ENCODE peak calls at places on chromosome 10, in six cellular contexts. One of them, this sample, is unnamed.

GRCh38 chr10:15197276-15197675 is 28.8 kb upstream of the NMT2 start:
- DNase-seq in A549: no peak
- DNase-seq in GM12878: no peak
- DNase-seq in K562: no peak
- DNase-seq in HepG2: no peak
- DNase-seq in endothelial cell of umbilical vein: peak
- DNase-seq in this sample: no peak

GRCh38 chr10:116183733-116184447 is 89.1 kb downstream of the GFRA1 start:
- DNase-seq in A549: no peak
- DNase-seq in GM12878: no peak
- DNase-seq in K562: no peak
- DNase-seq in HepG2: no peak
- DNase-seq in endothelial cell of umbilical vein: no peak
- DNase-seq in this sample: peak

GRCh38 chr10:123583639-123584418 is 82.3 kb upstream of the GPR26 start:
- DNase-seq in A549: peak
- DNase-seq in GM12878: no peak
- DNase-seq in K562: peak
- DNase-seq in HepG2: peak
- DNase-seq in endothelial cell of umbilical vein: peak
- DNase-seq in this sample: peak

GRCh38 chr10:99431190-99431549 is 746 bp upstream of the GOT1 start:
- DNase-seq in A549: peak
- DNase-seq in GM12878: no peak
- DNase-seq in K562: peak
- DNase-seq in HepG2: no peak
- DNase-seq in endothelial cell of umbilical vein: no peak
- DNase-seq in this sample: peak

GRCh38 chr10:114346176-114347031 is 57.9 kb downstream of the AFAP1L2 start:
- DNase-seq in A549: no peak
- DNase-seq in GM12878: no peak
- DNase-seq in K562: no peak
- DNase-seq in HepG2: no peak
- DNase-seq in endothelial cell of umbilical vein: no peak
- DNase-seq in this sample: peak

GRCh38 chr10:46514431-46514861 is 42.0 kb downstream of the GPRIN2 start:
- DNase-seq in A549: no peak
- DNase-seq in GM12878: no peak
- DNase-seq in K562: no peak
- DNase-seq in HepG2: no peak
- DNase-seq in endothelial cell of umbilical vein: no peak
- DNase-seq in this sample: no peak

GRCh38 chr10:122864901-122865300 is 14.5 kb downstream of the FAM24B start:
- DNase-seq in A549: peak
- DNase-seq in GM12878: no peak
- DNase-seq in K562: no peak
- DNase-seq in HepG2: no peak
- DNase-seq in endothelial cell of umbilical vein: peak
- DNase-seq in this sample: no peak

GRCh38 chr10:101146392-101147251 is 15.5 kb downstream of the TLX1 start:
- DNase-seq in A549: no peak
- DNase-seq in GM12878: no peak
- DNase-seq in K562: no peak
- DNase-seq in HepG2: no peak
- DNase-seq in endothelial cell of umbilical vein: no peak
- DNase-seq in this sample: no peak

GRCh38 chr10:80104066-80104926 is 25.8 kb downstream of the TMEM254 start:
- DNase-seq in A549: no peak
- DNase-seq in GM12878: no peak
- DNase-seq in K562: peak
- DNase-seq in HepG2: peak
- DNase-seq in endothelial cell of umbilical vein: peak
- DNase-seq in this sample: no peak

GRCh38 chr10:11612004-11613001 is 853 bp upstream of the USP6NL start:
- DNase-seq in A549: no peak
- DNase-seq in GM12878: no peak
- DNase-seq in K562: peak
- DNase-seq in HepG2: no peak
- DNase-seq in endothelial cell of umbilical vein: peak
- DNase-seq in this sample: peak

GRCh38 chr10:124164252-124164651 is 70.9 kb upstream of the CHST15 start:
- DNase-seq in A549: no peak
- DNase-seq in GM12878: no peak
- DNase-seq in K562: no peak
- DNase-seq in HepG2: no peak
- DNase-seq in endothelial cell of umbilical vein: no peak
- DNase-seq in this sample: no peak

GRCh38 chr10:45373783-45374450 is at the start of gene ALOX5:
- DNase-seq in A549: no peak
- DNase-seq in GM12878: no peak
- DNase-seq in K562: peak
- DNase-seq in HepG2: no peak
- DNase-seq in endothelial cell of umbilical vein: no peak
- DNase-seq in this sample: peak

GRCh38 chr10:46546591-46547330 is 9.7 kb downstream of the GPRIN2 start:
- DNase-seq in A549: no peak
- DNase-seq in GM12878: no peak
- DNase-seq in K562: no peak
- DNase-seq in HepG2: no peak
- DNase-seq in endothelial cell of umbilical vein: no peak
- DNase-seq in this sample: no peak

GRCh38 chr10:114458955-114459354 is 54.7 kb upstream of the AFAP1L2 start:
- DNase-seq in A549: peak
- DNase-seq in GM12878: no peak
- DNase-seq in K562: peak
- DNase-seq in HepG2: peak
- DNase-seq in endothelial cell of umbilical vein: peak
- DNase-seq in this sample: peak

GRCh38 chr10:10644317-10645111 is 373.2 kb upstream of the CELF2 start:
- DNase-seq in A549: no peak
- DNase-seq in GM12878: no peak
- DNase-seq in K562: no peak
- DNase-seq in HepG2: no peak
- DNase-seq in endothelial cell of umbilical vein: no peak
- DNase-seq in this sample: no peak

DNA sequence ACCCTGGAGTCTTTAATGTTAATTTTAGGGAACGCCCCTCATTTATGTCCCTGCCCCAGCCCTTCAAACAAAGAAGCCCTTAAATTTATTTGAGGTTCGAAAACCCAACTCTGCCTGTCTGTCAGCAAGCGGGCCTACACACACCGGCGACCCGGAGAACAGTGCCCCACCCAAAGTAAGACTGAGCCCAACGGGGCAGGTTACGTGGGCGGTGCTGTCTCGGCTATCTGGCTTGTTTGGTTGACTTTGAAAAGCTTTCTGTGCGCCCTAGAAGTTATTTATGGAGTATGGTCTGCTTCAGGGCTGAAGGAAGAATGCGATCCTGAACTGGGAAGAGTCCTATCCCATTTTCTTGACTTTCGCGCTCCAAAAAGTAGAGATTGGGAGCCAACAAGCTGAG is 1.5 kb downstream of the INA start:
- DNase-seq in A549: no peak
- DNase-seq in GM12878: no peak
- DNase-seq in K562: no peak
- DNase-seq in HepG2: no peak
- DNase-seq in endothelial cell of umbilical vein: no peak
- DNase-seq in this sample: no peak
- TF ChIP-seq MYC in A549: no peak
- TF ChIP-seq MYC in GM12878: no peak
- TF ChIP-seq MYC in K562: no peak
- TF ChIP-seq MYC in HepG2: no peak
- TF ChIP-seq MYC in endothelial cell of umbilical vein: no peak
- TF ChIP-seq MYC in this sample: no peak

GRCh38 chr10:60429084-60429849 is 39.6 kb upstream of the ANK3 start:
- DNase-seq in A549: no peak
- DNase-seq in GM12878: no peak
- DNase-seq in K562: no peak
- DNase-seq in HepG2: no peak
- DNase-seq in endothelial cell of umbilical vein: peak
- DNase-seq in this sample: no peak

GRCh38 chr10:60430836-60431597 is 41.3 kb upstream of the ANK3 start:
- DNase-seq in A549: no peak
- DNase-seq in GM12878: no peak
- DNase-seq in K562: no peak
- DNase-seq in HepG2: no peak
- DNase-seq in endothelial cell of umbilical vein: no peak
- DNase-seq in this sample: no peak

GRCh38 chr10:60430017-60430416 is 40.3 kb upstream of the ANK3 start:
- DNase-seq in A549: no peak
- DNase-seq in GM12878: no peak
- DNase-seq in K562: no peak
- DNase-seq in HepG2: no peak
- DNase-seq in endothelial cell of umbilical vein: peak
- DNase-seq in this sample: no peak

GRCh38 chr10:60433684-60434083 is 44.0 kb upstream of the ANK3 start:
- DNase-seq in A549: no peak
- DNase-seq in GM12878: no peak
- DNase-seq in K562: no peak
- DNase-seq in HepG2: no peak
- DNase-seq in endothelial cell of umbilical vein: peak
- DNase-seq in this sample: no peak

GRCh38 chr10:60434418-60435046 is 44.9 kb upstream of the ANK3 start:
- DNase-seq in A549: peak
- DNase-seq in GM12878: no peak
- DNase-seq in K562: peak
- DNase-seq in HepG2: peak
- DNase-seq in endothelial cell of umbilical vein: peak
- DNase-seq in this sample: peak
- TF ChIP-seq MYC in A549: no peak
- TF ChIP-seq MYC in GM12878: no peak
- TF ChIP-seq MYC in K562: no peak
- TF ChIP-seq MYC in HepG2: no peak
- TF ChIP-seq MYC in endothelial cell of umbilical vein: no peak
- TF ChIP-seq MYC in this sample: no peak

GRCh38 chr10:92290076-92290836 is 622 bp downstream of the CPEB3 start:
- DNase-seq in A549: peak
- DNase-seq in GM12878: no peak
- DNase-seq in K562: peak
- DNase-seq in HepG2: peak
- DNase-seq in endothelial cell of umbilical vein: peak
- DNase-seq in this sample: peak

GRCh38 chr10:92290837-92291609 is at the start of the genes CPEB3 and MARCHF5:
- DNase-seq in A549: peak
- DNase-seq in GM12878: peak
- DNase-seq in K562: peak
- DNase-seq in HepG2: peak
- DNase-seq in endothelial cell of umbilical vein: peak
- DNase-seq in this sample: peak

GRCh38 chr10:92291610-92291859 is 568 bp downstream of the MARCHF5 start:
- DNase-seq in A549: no peak
- DNase-seq in GM12878: no peak
- DNase-seq in K562: no peak
- DNase-seq in HepG2: no peak
- DNase-seq in endothelial cell of umbilical vein: no peak
- DNase-seq in this sample: no peak

GRCh38 chr10:92291921-92292860 is 1.2 kb downstream of the MARCHF5 start:
- DNase-seq in A549: peak
- DNase-seq in GM12878: peak
- DNase-seq in K562: peak
- DNase-seq in HepG2: peak
- DNase-seq in endothelial cell of umbilical vein: peak
- DNase-seq in this sample: peak
- TF ChIP-seq MYC in A549: no peak
- TF ChIP-seq MYC in GM12878: no peak
- TF ChIP-seq MYC in K562: no peak
- TF ChIP-seq MYC in HepG2: no peak
- TF ChIP-seq MYC in endothelial cell of umbilical vein: no peak
- TF ChIP-seq MYC in this sample: no peak

DNA sequence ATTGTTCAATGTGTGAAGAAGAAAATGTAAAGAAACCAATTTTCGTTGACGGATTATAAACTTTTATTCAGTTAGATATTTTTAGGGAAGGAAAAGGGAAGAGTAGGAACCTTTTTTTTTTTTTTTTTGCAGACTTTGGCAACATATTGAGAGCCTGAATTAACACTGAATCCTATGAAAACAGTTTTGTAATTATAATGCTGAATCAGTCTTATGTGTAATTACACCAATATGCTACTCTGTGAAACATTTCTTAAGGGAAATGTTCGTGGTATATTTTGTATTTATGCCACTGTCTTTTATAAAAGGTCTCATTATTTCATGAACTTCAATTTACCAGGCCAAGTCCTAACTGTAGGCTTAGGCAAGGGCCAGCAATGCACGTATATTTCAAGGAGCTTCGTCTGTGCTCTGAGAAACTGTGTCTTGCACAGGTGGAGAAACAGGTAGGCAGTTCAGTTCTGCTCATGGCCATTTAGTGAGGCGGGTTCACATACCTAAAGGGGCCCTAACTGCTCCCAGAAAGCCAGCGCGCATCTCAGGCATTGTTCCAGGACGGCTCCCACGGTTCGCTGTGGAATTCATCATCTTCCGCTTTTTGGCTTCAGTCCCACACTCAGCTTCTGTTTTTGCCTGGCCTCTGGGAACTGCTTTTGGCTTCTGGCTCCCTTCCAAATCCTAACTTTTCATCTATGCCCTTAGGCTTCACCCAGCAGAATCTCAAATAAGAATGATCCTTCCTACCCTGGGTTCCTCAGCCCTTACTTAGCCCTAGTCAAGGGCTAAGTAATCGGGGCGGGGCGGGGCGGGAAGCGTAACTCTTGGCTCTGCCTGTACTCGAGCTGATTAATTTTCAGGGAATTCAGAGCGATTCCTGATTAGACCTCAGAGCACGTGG is 106.0 kb downstream of the ST8SIA6 start:
- DNase-seq in A549: peak
- DNase-seq in GM12878: no peak
- DNase-seq in K562: peak
- DNase-seq in HepG2: no peak
- DNase-seq in endothelial cell of umbilical vein: peak
- DNase-seq in this sample: no peak
- TF ChIP-seq MYC in A549: no peak
- TF ChIP-seq MYC in GM12878: no peak
- TF ChIP-seq MYC in K562: no peak
- TF ChIP-seq MYC in HepG2: no peak
- TF ChIP-seq MYC in endothelial cell of umbilical vein: no peak
- TF ChIP-seq MYC in this sample: no peak

This sample was measured in NB4.